ENCODE peak calls at places on chromosomes 3 and 15, in four cellular contexts. I is HCT116, F is K562, O is HepG2. D is an unnamed sample.

GRCh38 chr3:152051501-152052404 is 178.3 kb downstream of the SUCNR1 start:
- DNase-seq in I (no peak), F (peak; percentile 19), O (peak; percentile 5), D (no peak)

GRCh38 chr15:74835312-74835823 is 7.6 kb downstream of the ULK3 start:
- DNase-seq in I (peak; percentile 69), F (peak; percentile 68), O (peak; percentile 70), D (no peak)

GRCh38 chr3:133489466-133490085 is 83.9 kb upstream of the CDV3 start:
- DNase-seq in I (no peak), F (no peak), O (no peak), D (no peak)

GRCh38 chr15:39180494-39180930 is 400.4 kb upstream of the THBS1 start:
- DNase-seq in I (no peak), F (no peak), O (no peak), D (no peak)

GRCh38 chr15:42007386-42007785 is 13.5 kb downstream of the PLA2G4E start:
- DNase-seq in I (no peak), F (no peak), O (no peak), D (no peak)

GRCh38 chr3:185717121-185717520 is 107.7 kb downstream of the IGF2BP2 start:
- DNase-seq in I (no peak), F (no peak), O (no peak), D (no peak)

GRCh38 chr15:35458176-35458856 is 87.6 kb downstream of the DPH6 start:
- DNase-seq in I (no peak), F (no peak), O (no peak), D (no peak)

GRCh38 chr3:52062499-52062898 is 6.1 kb upstream of the DUSP7 start:
- DNase-seq in I (peak; percentile 54), F (no peak), O (no peak), D (no peak)

GRCh38 chr3:161291191-161291901 is 70.2 kb downstream of the NMD3 start:
- DNase-seq in I (no peak), F (no peak), O (no peak), D (no peak)

GRCh38 chr3:188385295-188385694 is 231.3 kb downstream of the LPP start:
- DNase-seq in I (no peak), F (no peak), O (no peak), D (no peak)

GRCh38 chr15:51181905-51182304 is 87.2 kb upstream of the TNFAIP8L3 start:
- DNase-seq in I (no peak), F (no peak), O (no peak), D (no peak)

GRCh38 chr3:119913021-119913420 is 131.1 kb downstream of the NR1I2 start:
- DNase-seq in I (no peak), F (no peak), O (no peak), D (no peak)

GRCh38 chr15:40358492-40359353 is 704 bp downstream of the DISP2 start:
- DNase-seq in I (no peak), F (peak; percentile 61), O (no peak), D (no peak)
- H3K4me3 ChIP-seq in I (peak overlapping the region; percentile 65), F (peak overlapping the region; percentile 53), O (peak overlapping the region; percentile 42), D (peak overlapping the region; percentile 53)

GRCh38 chr3:24364359-24364758 is 130.3 kb downstream of the THRB start:
- DNase-seq in I (no peak), F (no peak), O (no peak), D (no peak)
- TF ChIP-seq TCF7L2 in I (no peak), F (no peak), O (no peak), D (no peak)

GRCh38 chr3:56813656-56813965 is 11.9 kb upstream of the ARHGEF3 start:
- DNase-seq in I (no peak), F (no peak), O (no peak), D (no peak)
- H3K4me3 ChIP-seq in I (no peak overlapping the region), F (no peak overlapping the region), O (no peak overlapping the region), D (no peak overlapping the region)

DNA sequence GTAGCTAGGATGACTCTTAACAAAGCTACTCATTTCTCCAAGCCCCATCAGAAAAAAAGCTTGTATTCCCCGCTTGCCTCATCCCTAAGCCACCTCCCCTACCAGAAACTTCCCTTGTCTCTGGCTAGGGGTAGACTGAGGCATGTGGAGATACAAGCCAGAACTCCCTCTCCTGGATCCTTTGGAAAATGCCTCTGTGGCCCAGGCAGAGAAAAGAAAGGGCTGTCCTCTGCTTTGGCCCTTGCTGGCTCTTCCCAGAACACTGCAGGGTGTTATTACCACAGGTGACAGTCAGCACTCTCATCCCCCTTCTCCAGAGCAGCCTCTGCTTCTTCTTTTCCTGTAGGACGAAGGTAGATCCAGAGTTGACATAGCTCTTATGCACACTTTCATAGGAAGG is 15.2 kb downstream of the RMDN3 start:
- DNase-seq in I (no peak), F (no peak), O (no peak), D (no peak)
- TF ChIP-seq TCF7L2 in I (no peak), F (no peak), O (no peak), D (no peak)

GRCh38 chr3:169968224-169968623 is 1.6 kb downstream of the SEC62 start:
- DNase-seq in I (no peak), F (no peak), O (no peak), D (no peak)
- H3K4me3 ChIP-seq in I (no peak overlapping the region), F (peak overlapping the region; percentile 69), O (peak overlapping the region; percentile 75), D (peak overlapping the region; percentile 84)

GRCh38 chr15:76221085-76221767 is 90.0 kb downstream of the ETFA start:
- DNase-seq in I (no peak), F (no peak), O (no peak), D (no peak)

GRCh38 chr15:76222159-76222558 is 89.1 kb downstream of the ETFA start:
- DNase-seq in I (no peak), F (no peak), O (no peak), D (no peak)

GRCh38 chr15:76229266-76229665 is 82.0 kb downstream of the ETFA start:
- DNase-seq in I (no peak), F (no peak), O (no peak), D (no peak)

GRCh38 chr15:76217867-76218217 is 93.4 kb downstream of the ETFA start:
- DNase-seq in I (no peak), F (no peak), O (no peak), D (no peak)

GRCh38 chr15:76223521-76223920 is 87.7 kb downstream of the ETFA start:
- DNase-seq in I (no peak), F (no peak), O (no peak), D (no peak)
- TF ChIP-seq TCF7L2 in I (no peak), F (no peak), O (no peak), D (no peak)